ENCODE peak calls at places on chromosomes 16 and 17, in five cellular contexts. P, D, X, L and V are unnamed samples.

GRCh38 chr16:66544358-66544757 is 5.6 kb downstream of the TK2 start:
- DNase-seq in P (no peak), D (no peak), X (no peak), L (no peak), V (no peak)

GRCh38 chr17:78956254-78956653 is 23.5 kb downstream of the LGALS3BP start:
- DNase-seq in P (no peak), D (no peak), X (no peak), L (no peak), V (no peak)

GRCh38 chr16:27408012-27408601 is 6.1 kb downstream of the IL21R start:
- DNase-seq in P (no peak), D (peak), X (peak), L (no peak), V (no peak)

GRCh38 chr17:65794572-65794971 is 233.1 kb upstream of the AXIN2 start:
- DNase-seq in P (peak), D (peak), X (peak), L (peak), V (no peak)

GRCh38 chr17:72751746-72752145 is 340.7 kb downstream of the SLC39A11 start:
- DNase-seq in P (no peak), D (no peak), X (no peak), L (no peak), V (no peak)

GRCh38 chr17:5888811-5889210 is 181.4 kb upstream of the WSCD1 start:
- DNase-seq in P (no peak), D (no peak), X (no peak), L (no peak), V (no peak)

GRCh38 chr17:39156491-39156890 is 5.1 kb upstream of the PLXDC1 start:
- DNase-seq in P (no peak), D (no peak), X (no peak), L (no peak), V (no peak)

GRCh38 chr17:44353656-44354331 is 8.7 kb downstream of the GRN start:
- DNase-seq in P (no peak), D (no peak), X (no peak), L (peak), V (no peak)

GRCh38 chr17:42525221-42525620 is 10.8 kb upstream of the NAGLU start:
- DNase-seq in P (no peak), D (peak), X (no peak), L (no peak), V (no peak)

GRCh38 chr16:84358601-84359295 is 9.6 kb upstream of the ATP2C2 start:
- DNase-seq in P (no peak), D (no peak), X (no peak), L (no peak), V (no peak)

GRCh38 chr16:25553711-25554436 is 137.9 kb upstream of the HS3ST4 start:
- DNase-seq in P (peak), D (peak), X (peak), L (no peak), V (no peak)

GRCh38 chr16:57167951-57168350 is 17.9 kb downstream of the PSME3IP1 start:
- DNase-seq in P (no peak), D (peak), X (peak), L (peak), V (peak)

GRCh38 chr17:74547736-74548135 is 1.8 kb upstream of the CD300C start:
- DNase-seq in P (no peak), D (no peak), X (no peak), L (no peak), V (no peak)

GRCh38 chr16:71426069-71426879 is 15.6 kb downstream of the TLE7 start:
- DNase-seq in P (no peak), D (peak), X (peak), L (peak), V (peak)

GRCh38 chr16:69935278-69935711 is 15.8 kb upstream of the CLEC18A start:
- DNase-seq in P (no peak), D (no peak), X (no peak), L (no peak), V (no peak)

GRCh38 chr17:67435122-67435521 is 58.0 kb downstream of the PITPNC1 start:
- DNase-seq in P (no peak), D (peak), X (no peak), L (no peak), V (no peak)

GRCh38 chr17:78144146-78144719 is 2.0 kb upstream of the C17orf99 start:
- DNase-seq in P (no peak), D (peak), X (peak), L (no peak), V (no peak)

GRCh38 chr17:81340606-81341346 is 45.7 kb upstream of the SLC38A10 start:
- DNase-seq in P (peak), D (no peak), X (peak), L (no peak), V (no peak)

GRCh38 chr17:81371910-81372760 is 23.1 kb upstream of the BAHCC1 start:
- DNase-seq in P (peak), D (peak), X (peak), L (peak), V (no peak)

GRCh38 chr17:62051053-62051452 is 14.0 kb downstream of the MED13 start:
- DNase-seq in P (no peak), D (no peak), X (no peak), L (no peak), V (no peak)
- TF ChIP-seq CTCF in P (no peak), D (no peak), X (no peak), L (no peak), V (no peak)

DNA sequence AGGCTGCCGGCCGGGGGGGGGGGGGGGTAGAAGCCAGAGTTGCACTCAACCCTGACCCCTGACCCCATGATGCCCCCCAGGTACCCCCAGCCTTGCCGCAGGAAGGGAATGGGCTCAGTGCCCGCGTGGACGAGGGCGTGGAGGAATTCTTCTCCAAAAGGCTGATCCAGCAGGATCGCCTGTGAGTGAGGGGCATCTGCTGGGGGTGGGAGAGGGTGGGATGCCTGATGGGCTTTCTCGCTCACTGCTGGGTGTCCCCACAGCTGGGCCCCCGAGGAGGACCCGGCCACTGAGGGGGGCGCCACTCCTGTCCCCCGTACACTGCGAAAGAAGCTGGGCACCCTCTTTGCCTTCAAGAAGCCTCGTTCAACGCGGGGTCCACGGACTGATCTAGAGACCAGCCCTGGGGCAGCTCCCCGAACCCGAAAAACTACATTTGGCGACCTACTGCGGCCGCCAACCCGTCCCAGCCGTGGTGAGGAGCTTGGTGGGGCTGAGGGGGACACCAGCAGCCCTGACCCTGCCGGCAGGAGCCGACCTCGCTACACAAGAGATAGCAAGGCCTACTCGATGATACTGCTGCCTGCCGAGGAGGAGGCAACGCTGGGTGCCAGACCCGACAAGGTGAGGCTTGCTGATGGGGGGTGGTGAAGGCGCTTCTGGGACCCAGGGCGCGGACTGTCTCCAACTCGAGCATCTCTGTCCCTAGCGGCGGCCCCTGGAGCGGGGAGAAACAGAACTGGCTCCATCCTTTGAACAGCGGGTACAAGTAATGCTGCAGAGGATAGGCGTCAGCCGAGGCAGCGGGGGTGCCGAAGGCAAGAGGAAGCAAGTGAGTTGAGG is 5.8 kb downstream of the ACD start:
- DNase-seq in P (peak), D (no peak), X (no peak), L (peak), V (no peak)
- H3K4me3 ChIP-seq in P (no peak), D (no peak), X (no peak), L (no peak), V (no peak)

GRCh38 chr16:1152651-1153259 is at the start of gene CACNA1H:
- DNase-seq in P (no peak), D (no peak), X (no peak), L (peak), V (no peak)
- TF ChIP-seq CTCF in P (peak), D (no peak), X (no peak), L (peak), V (no peak)

DNA sequence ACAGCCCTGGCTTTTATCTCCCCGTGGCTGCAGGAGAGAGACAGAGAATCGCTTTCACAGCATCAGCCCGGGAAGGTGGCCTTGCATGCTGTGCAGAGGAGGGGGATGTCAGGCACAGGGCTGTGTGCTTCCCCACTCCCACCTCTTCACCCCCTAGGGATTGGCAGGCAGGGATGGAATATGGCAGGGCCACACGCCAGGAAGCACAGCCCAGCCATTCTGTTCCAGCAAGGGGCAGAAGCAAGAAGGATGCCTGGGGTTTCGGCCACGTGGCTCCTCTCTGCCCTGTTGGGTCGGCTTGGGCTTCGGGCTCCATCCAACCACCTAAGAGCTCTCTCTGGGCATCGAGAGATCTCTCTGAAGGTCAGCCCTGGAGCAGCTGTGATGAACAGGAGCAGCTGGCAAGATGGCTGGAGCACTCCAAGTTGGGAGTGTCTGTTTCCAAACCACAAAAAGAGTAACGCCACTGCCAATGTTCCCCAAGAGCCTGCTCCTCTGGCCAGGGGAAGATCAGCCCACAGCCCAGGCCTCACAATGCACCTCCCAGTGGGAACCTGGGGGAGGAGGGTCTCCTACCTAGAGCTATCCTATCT is 223.2 kb downstream of the C16orf78 start:
- DNase-seq in P (peak), D (no peak), X (no peak), L (no peak), V (no peak)
- H3K4me3 ChIP-seq in P (no peak), D (no peak), X (no peak), L (no peak), V (no peak)

GRCh38 chr17:41163828-41164227 is 3.3 kb upstream of the KRTAP4-4 start:
- DNase-seq in P (no peak), D (no peak), X (no peak), L (no peak), V (no peak)

GRCh38 chr17:41160648-41161047 is at the start of gene KRTAP4-4:
- DNase-seq in P (no peak), D (no peak), X (no peak), L (no peak), V (no peak)
- TF ChIP-seq CTCF in P (no peak), D (no peak), X (no peak), L (no peak), V (no peak)

GRCh38 chr16:87263418-87264052 is 53.7 kb downstream of the C16orf95 start:
- DNase-seq in P (no peak), D (peak), X (no peak), L (peak), V (no peak)

GRCh38 chr16:87264634-87265033 is 52.6 kb downstream of the C16orf95 start:
- DNase-seq in P (no peak), D (no peak), X (no peak), L (no peak), V (no peak)

GRCh38 chr16:87267566-87267965 is 49.6 kb downstream of the C16orf95 start:
- DNase-seq in P (no peak), D (no peak), X (no peak), L (no peak), V (no peak)

GRCh38 chr16:87266846-87267245 is 50.3 kb downstream of the C16orf95 start:
- DNase-seq in P (no peak), D (no peak), X (no peak), L (no peak), V (no peak)

DNA sequence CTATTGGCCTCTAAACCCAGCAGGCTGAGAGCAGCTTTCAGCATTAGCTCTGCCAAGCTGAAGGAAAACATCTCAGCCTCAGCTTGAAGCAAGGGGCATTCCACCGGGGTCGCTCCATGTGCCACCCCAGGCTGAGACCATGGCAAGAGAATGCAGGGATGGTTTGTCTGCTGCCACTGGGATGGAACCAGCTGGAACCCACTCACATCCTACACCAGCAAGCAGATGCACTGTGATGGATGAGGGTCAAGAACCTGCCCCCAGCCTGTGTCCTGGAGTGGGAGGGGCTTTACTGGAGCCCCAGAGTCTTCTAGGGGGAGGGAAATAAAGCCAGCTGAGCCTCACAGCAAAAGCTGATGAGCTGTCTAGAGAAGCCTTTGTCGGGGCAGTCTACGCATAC is 51.9 kb downstream of the C16orf95 start:
- DNase-seq in P (no peak), D (no peak), X (no peak), L (no peak), V (no peak)
- H3K4me3 ChIP-seq in P (no peak), D (no peak), X (no peak), L (no peak), V (no peak)

GRCh38 chr16:87190288-87191240 is 126.6 kb downstream of the C16orf95 start:
- DNase-seq in P (no peak), D (peak), X (no peak), L (peak), V (no peak)
- TF ChIP-seq CTCF in P (no peak), D (no peak), X (no peak), L (peak), V (peak)